ENCODE peak calls at places on chromosome 9, in eight cellular contexts. K, O, Q, S, F, J, N and T are unnamed samples.

GRCh38 chr9:33167949-33168535 is 906 bp upstream of the B4GALT1 start:
- DNase-seq in K (no peak), Q (no peak), O (no peak), J (peak), S (no peak), F (no peak), N (no peak), T (peak)

GRCh38 chr9:93582550-93582949 is 6.2 kb downstream of the PHF2 start:
- DNase-seq in N (no peak), S (no peak), J (no peak), Q (no peak), K (no peak), O (no peak), F (no peak), T (no peak)

GRCh38 chr9:35729700-35730485 is 2.1 kb downstream of the TLN1 start:
- DNase-seq in S (peak), F (peak), Q (peak), N (no peak), J (peak), O (peak), K (no peak), T (peak)

GRCh38 chr9:107740088-107740980 is 250.8 kb upstream of the KLF4 start:
- DNase-seq in N (no peak), F (no peak), S (no peak), O (peak), J (no peak), Q (peak), K (no peak), T (no peak)

GRCh38 chr9:38644601-38645000 is 24.2 kb upstream of the ANKRD18A start:
- DNase-seq in F (no peak), S (no peak), N (no peak), J (no peak), O (no peak), K (no peak), Q (no peak), T (no peak)

GRCh38 chr9:98538626-98539031 is 170.1 kb downstream of the GABBR2 start:
- DNase-seq in F (peak), S (no peak), N (no peak), Q (peak), K (no peak), J (no peak), O (peak), T (no peak)

GRCh38 chr9:107462691-107463090 is 26.9 kb downstream of the KLF4 start:
- DNase-seq in N (no peak), F (no peak), Q (peak), K (no peak), O (no peak), J (no peak), S (no peak), T (no peak)

GRCh38 chr9:28853487-28853886 is 1280.2 kb upstream of the C9orf72 start:
- DNase-seq in J (no peak), F (no peak), O (no peak), S (no peak), Q (no peak), K (no peak), N (no peak), T (no peak)

GRCh38 chr9:13928988-13929387 is 385.0 kb downstream of the NFIB start:
- DNase-seq in O (no peak), Q (no peak), N (no peak), S (no peak), K (no peak), J (no peak), F (no peak), T (no peak)

GRCh38 chr9:13427587-13427986 is 148.1 kb upstream of the MPDZ start:
- DNase-seq in S (peak), K (no peak), N (no peak), O (peak), F (peak), Q (peak), J (peak), T (no peak)

GRCh38 chr9:69496803-69497450 is 171.9 kb downstream of the ENTREP1 start:
- DNase-seq in J (no peak), F (no peak), K (no peak), Q (no peak), O (no peak), S (no peak), N (no peak), T (no peak)

GRCh38 chr9:33458444-33458843 is 11.1 kb upstream of the AQP3 start:
- DNase-seq in J (peak), F (no peak), Q (no peak), O (no peak), N (no peak), S (no peak), K (no peak), T (no peak)

GRCh38 chr9:34190996-34191892 is 12.4 kb downstream of the UBAP1 start:
- DNase-seq in O (peak), F (peak), Q (peak), J (peak), S (no peak), K (peak), N (no peak), T (no peak)

GRCh38 chr9:113446323-113446740 is 17.2 kb upstream of the RGS3 start:
- DNase-seq in Q (peak), F (peak), S (no peak), J (peak), N (no peak), K (no peak), O (peak), T (no peak)

GRCh38 chr9:80382523-80382922 is 810.8 kb downstream of the TLE4 start:
- DNase-seq in K (no peak), F (no peak), O (no peak), N (no peak), Q (no peak), S (no peak), J (no peak), T (no peak)

GRCh38 chr9:130497139-130497538 is 52.4 kb downstream of the ASS1 start:
- DNase-seq in K (no peak), N (no peak), O (no peak), F (no peak), S (no peak), J (no peak), Q (no peak), T (no peak)

GRCh38 chr9:88643931-88644330 is 109.0 kb downstream of the NXNL2 start:
- DNase-seq in S (no peak), K (no peak), J (no peak), F (no peak), O (no peak), N (no peak), Q (no peak), T (no peak)

GRCh38 chr9:108972626-108973209 is 38.5 kb downstream of the ABITRAM start:
- DNase-seq in J (no peak), S (peak), O (peak), N (no peak), K (no peak), Q (peak), F (peak), T (no peak)

GRCh38 chr9:101035098-101035497 is 6.6 kb downstream of the PLPPR1 start:
- DNase-seq in Q (no peak), F (no peak), S (no peak), J (no peak), O (no peak), K (no peak), N (no peak), T (no peak)

GRCh38 chr9:137286980-137287383 is 9.5 kb downstream of the TOR4A start:
- DNase-seq in N (no peak), Q (peak), O (peak), S (no peak), F (peak), K (no peak), J (peak), T (no peak)

GRCh38 chr9:347667-348292 is 133.1 kb downstream of the DOCK8 start:
- DNase-seq in J (peak), N (no peak), O (peak), K (no peak), F (peak), Q (peak), S (no peak), T (no peak)

GRCh38 chr9:71363286-71363961 is 242.0 kb upstream of the TRPM3 start:
- DNase-seq in F (no peak), Q (no peak), N (no peak), K (no peak), O (peak), S (no peak), J (no peak), T (no peak)

GRCh38 chr9:34991833-34992375 is 2.4 kb downstream of the DNAJB5 start:
- DNase-seq in O (no peak), K (no peak), Q (no peak), J (peak), F (peak), S (no peak), N (peak), T (no peak)

GRCh38 chr9:35882996-35883395 is 12.8 kb upstream of the OR13J1 start:
- DNase-seq in O (peak), Q (peak), N (no peak), S (no peak), J (no peak), K (no peak), F (no peak), T (no peak)

GRCh38 chr9:106956971-106957370 is 94.0 kb downstream of the ZNF462 start:
- DNase-seq in F (peak), S (no peak), Q (peak), J (no peak), K (no peak), N (no peak), O (peak), T (no peak)

GRCh38 chr9:137974746-137975526 is 97.4 kb downstream of the CACNA1B start:
- DNase-seq in O (no peak), J (peak), K (peak), Q (no peak), F (no peak), N (no peak), S (no peak), T (no peak)

GRCh38 chr9:108323615-108324014 is 532.2 kb downstream of the ACTL7B start:
- DNase-seq in K (no peak), N (no peak), O (no peak), F (no peak), J (no peak), S (no peak), Q (no peak), T (no peak)

GRCh38 chr9:32928145-32928763 is 73.2 kb downstream of the APTX start:
- DNase-seq in S (no peak), N (no peak), Q (peak), K (no peak), F (no peak), J (peak), O (peak), T (no peak)

GRCh38 chr9:114050226-114050568 is 27.9 kb downstream of the AMBP start:
- DNase-seq in S (no peak), N (no peak), J (no peak), Q (no peak), O (no peak), K (peak), F (no peak), T (no peak)

GRCh38 chr9:71729816-71730526 is 38.3 kb downstream of the CEMIP2 start:
- DNase-seq in Q (no peak), S (no peak), F (no peak), K (no peak), N (no peak), O (no peak), J (no peak), T (no peak)

GRCh38 chr9:133163559-133164208 is at the start of gene GBGT1:
- DNase-seq in N (peak), K (no peak), O (no peak), S (no peak), F (peak), Q (peak), J (peak), T (peak)

GRCh38 chr9:127977877-127978647 is 2.7 kb downstream of the EEIG1 start:
- DNase-seq in N (no peak), K (no peak), O (peak), Q (peak), J (no peak), S (peak), F (peak), T (no peak)

GRCh38 chr9:91659529-91660294 is 236.1 kb upstream of the NFIL3 start:
- DNase-seq in Q (peak), F (peak), O (peak), N (no peak), K (no peak), J (peak), S (peak), T (no peak)

GRCh38 chr9:76323481-76323880 is 70.7 kb downstream of the RFK start:
- DNase-seq in F (no peak), J (peak), Q (no peak), S (no peak), O (no peak), K (no peak), N (no peak), T (no peak)

GRCh38 chr9:109085510-109085909 is 34.2 kb downstream of the TMEM245 start:
- DNase-seq in N (no peak), O (no peak), S (no peak), Q (no peak), J (no peak), F (no peak), K (no peak), T (no peak)

GRCh38 chr9:129732946-129733631 is 19.8 kb downstream of the PTGES start:
- DNase-seq in O (no peak), N (no peak), Q (no peak), F (no peak), J (no peak), S (no peak), K (no peak), T (no peak)

GRCh38 chr9:133621868-133622267 is 12.7 kb upstream of the FAM163B start:
- DNase-seq in O (no peak), F (no peak), S (no peak), Q (no peak), K (no peak), N (no peak), J (no peak), T (no peak)

GRCh38 chr9:134662143-134662876 is 20.7 kb downstream of the COL5A1 start:
- DNase-seq in O (peak), K (no peak), S (peak), F (peak), N (no peak), Q (peak), J (peak), T (peak)

GRCh38 chr9:134661299-134661698 is 19.7 kb downstream of the COL5A1 start:
- DNase-seq in Q (no peak), J (no peak), N (no peak), F (no peak), K (no peak), O (no peak), S (no peak), T (no peak)

GRCh38 chr9:134659688-134660131 is 18.1 kb downstream of the COL5A1 start:
- DNase-seq in K (no peak), J (peak), S (no peak), O (peak), F (no peak), N (no peak), Q (no peak), T (peak)

GRCh38 chr9:134661791-134662142 is 20.2 kb downstream of the COL5A1 start:
- DNase-seq in N (no peak), K (no peak), Q (no peak), O (no peak), J (peak), F (no peak), S (peak), T (no peak)

GRCh38 chr9:134660407-134660806 is 18.8 kb downstream of the COL5A1 start:
- DNase-seq in S (no peak), O (no peak), K (no peak), Q (no peak), F (no peak), J (no peak), N (no peak), T (peak)
- TF ChIP-seq CTCF in S (peak), O (peak), K (peak), Q (peak), F (peak), J (peak), N (peak), T (peak)

GRCh38 chr9:126833710-126834345 is 26.6 kb upstream of the ZBTB34 start:
- DNase-seq in O (no peak), J (no peak), Q (no peak), F (no peak), S (no peak), N (no peak), K (no peak), T (no peak)

GRCh38 chr9:126834672-126835071 is 25.8 kb upstream of the ZBTB34 start:
- DNase-seq in K (no peak), Q (no peak), O (no peak), F (no peak), N (no peak), S (no peak), J (no peak), T (no peak)

GRCh38 chr9:126832440-126832839 is 27.6 kb downstream of the ZBTB43 start:
- DNase-seq in J (no peak), N (no peak), F (no peak), S (no peak), K (no peak), Q (no peak), O (no peak), T (no peak)

GRCh38 chr9:126830827-126831226 is 26.0 kb downstream of the ZBTB43 start:
- DNase-seq in S (no peak), F (no peak), N (no peak), O (no peak), J (no peak), K (no peak), Q (no peak), T (no peak)

GRCh38 chr9:126833020-126833419 is 27.4 kb upstream of the ZBTB34 start:
- DNase-seq in Q (no peak), O (no peak), K (no peak), J (no peak), S (no peak), F (no peak), N (no peak), T (no peak)
- TF ChIP-seq CTCF in Q (no peak), O (no peak), K (no peak), J (no peak), S (no peak), F (no peak), N (no peak), T (no peak)

GRCh38 chr9:2469681-2470141 is 151.9 kb upstream of the VLDLR start:
- DNase-seq in J (no peak), F (peak), N (no peak), O (peak), Q (peak), K (no peak), S (no peak), T (no peak)
- TF ChIP-seq CTCF in J (peak), F (no peak), N (no peak), O (peak), Q (no peak), K (no peak), S (no peak), T (no peak)

DNA sequence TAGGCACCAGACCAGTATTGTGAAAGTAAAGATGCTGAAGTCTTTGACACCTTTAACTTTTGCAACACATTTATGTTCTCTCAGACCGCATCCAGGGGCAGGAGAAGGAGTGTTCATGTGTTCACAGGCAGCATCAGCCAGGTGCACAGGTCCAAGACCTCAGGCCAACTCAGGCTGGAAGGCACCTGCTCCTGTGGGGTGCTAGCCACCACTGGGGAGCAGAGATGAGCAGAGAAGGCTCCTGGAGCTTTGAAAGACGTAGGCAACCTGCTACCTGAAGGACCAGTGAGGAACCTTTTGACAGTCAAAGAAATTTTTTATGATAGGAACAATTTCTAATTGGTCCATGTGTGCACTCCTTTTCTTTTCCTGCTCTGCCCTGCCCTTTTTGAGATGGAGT is 35.6 kb downstream of the DAPK1 start:
- DNase-seq in O (no peak), N (no peak), F (no peak), S (no peak), K (no peak), J (no peak), Q (no peak), T (no peak)
- TF ChIP-seq CTCF in O (no peak), N (no peak), F (no peak), S (no peak), K (no peak), J (no peak), Q (no peak), T (no peak)

GRCh38 chr9:121445986-121446385 is 53.7 kb downstream of the GGTA1 start:
- DNase-seq in O (no peak), Q (no peak), J (no peak), F (no peak), S (no peak), K (no peak), N (no peak), T (no peak)
- TF ChIP-seq CTCF in O (no peak), Q (no peak), J (no peak), F (no peak), S (no peak), K (no peak), N (no peak), T (peak)

GRCh38 chr9:122477826-122478225 is at the start of gene OR1J1:
- DNase-seq in Q (no peak), J (no peak), N (no peak), O (no peak), S (no peak), K (no peak), F (no peak), T (no peak)
- TF ChIP-seq CTCF in Q (no peak), J (no peak), N (no peak), O (no peak), S (no peak), K (no peak), F (no peak), T (no peak)

GRCh38 chr9:37408933-37409710 is 13.4 kb upstream of the GRHPR start:
- DNase-seq in S (no peak), Q (no peak), K (no peak), F (no peak), J (no peak), N (no peak), O (no peak), T (no peak)
- TF ChIP-seq CTCF in S (no peak), Q (no peak), K (no peak), F (no peak), J (no peak), N (no peak), O (no peak), T (no peak)

GRCh38 chr9:19216466-19216865 is 14.0 kb upstream of the DENND4C start:
- DNase-seq in N (no peak), F (no peak), Q (no peak), K (no peak), S (no peak), O (no peak), J (no peak), T (no peak)
- TF ChIP-seq CTCF in N (no peak), F (no peak), Q (no peak), K (no peak), S (no peak), O (no peak), J (no peak), T (no peak)

GRCh38 chr9:84239341-84239740 is 101.2 kb downstream of the SLC28A3 start:
- DNase-seq in F (no peak), N (no peak), J (no peak), Q (peak), O (no peak), K (no peak), S (no peak), T (no peak)

GRCh38 chr9:84235516-84235915 is 105.0 kb downstream of the SLC28A3 start:
- DNase-seq in N (no peak), Q (no peak), F (no peak), O (no peak), S (no peak), K (no peak), J (no peak), T (no peak)

GRCh38 chr9:84241817-84242356 is 98.7 kb downstream of the SLC28A3 start:
- DNase-seq in K (no peak), O (no peak), S (no peak), N (no peak), Q (peak), J (no peak), F (no peak), T (no peak)

DNA sequence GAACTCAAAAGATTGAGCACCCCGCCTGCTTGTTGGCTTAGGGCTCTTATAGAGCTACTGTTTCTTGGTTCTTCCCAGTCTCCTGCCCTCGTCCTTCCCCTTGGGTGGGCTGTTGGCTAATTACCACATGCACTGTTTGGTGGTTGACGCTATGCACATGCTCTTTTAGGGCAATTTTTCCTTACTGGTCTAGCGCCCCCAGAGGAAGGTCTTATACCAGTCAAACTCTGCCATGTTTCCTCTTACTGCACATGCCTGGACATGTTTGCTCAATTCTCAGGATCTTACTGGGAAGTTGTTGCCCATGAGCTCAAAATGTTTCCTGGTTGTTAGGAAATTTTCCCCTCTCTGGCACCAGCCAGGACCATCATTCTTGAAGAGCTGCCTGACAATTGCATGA is 101.9 kb downstream of the SLC28A3 start:
- DNase-seq in K (no peak), O (no peak), N (no peak), S (no peak), J (no peak), F (no peak), Q (peak), T (no peak)
- TF ChIP-seq CTCF in K (peak), O (peak), N (peak), S (peak), J (no peak), F (peak), Q (peak), T (no peak)